ENCODE peak calls at places on chromosome 11, in four cellular contexts. E is activated CD8-positive, alpha-beta memory T cell treated with anti-CD3 and anti-CD28 coated beads for 48 hours; Y is lower lobe of right lung; N is GM12878. D is an unnamed sample.

GRCh38 chr11:75328426-75329277 is 22.8 kb downstream of the ARRB1 start:
- DNase-seq in Y (peak), N (peak), E (no peak), D (peak)

GRCh38 chr11:70887428-70887827 is 364.9 kb downstream of the SHANK2 start:
- DNase-seq in E (no peak), Y (no peak), N (no peak), D (no peak)

GRCh38 chr11:129490004-129490403 is 114.4 kb downstream of the BARX2 start:
- DNase-seq in N (no peak), E (no peak), Y (no peak), D (no peak)

GRCh38 chr11:1639102-1639620 is 9.6 kb downstream of the KRTAP5-5 start:
- DNase-seq in E (no peak), N (no peak), Y (no peak), D (no peak)

GRCh38 chr11:17852246-17852645 is 117.7 kb downstream of the KCNC1 start:
- DNase-seq in Y (no peak), E (no peak), N (no peak), D (no peak)

GRCh38 chr11:58055806-58056401 is 25.2 kb downstream of the OR6Q1 start:
- DNase-seq in N (no peak), E (no peak), Y (no peak), D (no peak)

GRCh38 chr11:75031771-75032549 is 43.2 kb downstream of the NEU3 start:
- DNase-seq in N (no peak), E (peak), Y (peak), D (peak)

GRCh38 chr11:35523351-35523768 is 2.1 kb downstream of the PAMR1 start:
- DNase-seq in Y (no peak), E (no peak), N (no peak), D (no peak)

GRCh38 chr11:86811637-86812321 is 11.4 kb downstream of the PRSS23 start:
- DNase-seq in E (no peak), Y (no peak), N (no peak), D (no peak)